ENCODE peak calls at places on chromosomes 3 and 15, in six cellular contexts. T, N, L, Z, M and G are unnamed samples.

GRCh38 chr3:100316656-100317069 is 17.9 kb upstream of the NIT2 start:
- DNase-seq in T (peak; percentile 68), N (peak; percentile 19), L (peak; percentile 64), Z (peak; percentile 75), M (no peak), G (peak; percentile 83)

GRCh38 chr3:100496711-100497261 is 4.4 kb downstream of the TMEM45A start:
- DNase-seq in N (peak; percentile 22), M (no peak), Z (no peak), T (peak; percentile 70), L (peak; percentile 75), G (peak; percentile 28)

GRCh38 chr15:100111103-100112060 is 230.4 kb downstream of the ADAMTS17 start:
- DNase-seq in Z (peak; percentile 48), T (peak; percentile 88), N (no peak), M (no peak), L (no peak), G (peak; percentile 81)

GRCh38 chr3:12158387-12159226 is at the start of gene TIMP4:
- DNase-seq in N (no peak), T (peak; percentile 28), Z (peak; percentile 24), L (no peak), M (no peak), G (peak; percentile 66)

GRCh38 chr15:51318382-51319150 is 19.8 kb downstream of the CYP19A1 start:
- DNase-seq in T (no peak), L (no peak), Z (no peak), M (no peak), N (no peak), G (peak; percentile 27)

GRCh38 chr3:130974201-130974600 is 52.4 kb downstream of the ASTE1 start:
- DNase-seq in L (no peak), M (no peak), Z (no peak), N (no peak), T (no peak), G (no peak)

GRCh38 chr3:107370902-107371301 is 6.3 kb upstream of the CCDC54 start:
- DNase-seq in Z (no peak), M (no peak), L (no peak), N (no peak), T (no peak), G (no peak)

GRCh38 chr15:38563723-38564519 is 693 bp downstream of the RASGRP1 start:
- DNase-seq in N (peak; percentile 89), Z (peak; percentile 18), T (peak; percentile 35), M (peak; percentile 56), L (peak; percentile 70), G (peak; percentile 30)

GRCh38 chr15:85417276-85417675 is 36.9 kb downstream of the AKAP13 start:
- DNase-seq in Z (no peak), T (no peak), N (no peak), M (no peak), L (no peak), G (no peak)

GRCh38 chr15:81224232-81224631 is 27.6 kb downstream of the IL16 start:
- DNase-seq in N (no peak), L (no peak), T (no peak), Z (no peak), M (no peak), G (no peak)

GRCh38 chr3:138845071-138845685 is 10.4 kb upstream of the PIK3CB start:
- DNase-seq in L (no peak), T (no peak), N (no peak), M (no peak), Z (no peak), G (no peak)

GRCh38 chr3:178099885-178100284 is 436.4 kb upstream of the KCNMB2 start:
- DNase-seq in N (no peak), L (no peak), T (no peak), M (no peak), Z (no peak), G (no peak)

GRCh38 chr3:166837535-166837934 is 542.6 kb downstream of the ZBBX start:
- DNase-seq in M (no peak), L (peak; percentile 67), N (no peak), T (no peak), Z (no peak), G (no peak)

GRCh38 chr3:14876942-14877341 is 58.2 kb downstream of the FGD5 start:
- DNase-seq in N (no peak), M (peak; percentile 84), T (no peak), L (no peak), Z (no peak), G (no peak)

GRCh38 chr3:9185046-9185445 is 64.4 kb downstream of the SRGAP3 start:
- DNase-seq in M (no peak), Z (no peak), N (no peak), T (no peak), L (no peak), G (no peak)

GRCh38 chr3:34072297-34072696 is 273.9 kb downstream of the PDCD6IP start:
- DNase-seq in N (no peak), M (no peak), Z (no peak), L (no peak), T (no peak), G (no peak)

GRCh38 chr15:86857701-86858100 is 778.0 kb downstream of the AGBL1 start:
- DNase-seq in Z (no peak), M (no peak), L (no peak), T (no peak), N (no peak), G (no peak)

GRCh38 chr3:49906004-49906860 is 2.6 kb upstream of the MST1R start:
- DNase-seq in L (no peak), Z (peak; percentile 27), T (peak; percentile 46), N (peak; percentile 55), M (peak; percentile 40), G (peak; percentile 43)

GRCh38 chr3:105466495-105467080 is 99.9 kb downstream of the ALCAM start:
- DNase-seq in N (no peak), M (no peak), Z (no peak), T (no peak), L (no peak), G (peak; percentile 15)

GRCh38 chr15:28918141-28918983 is 32.6 kb downstream of the APBA2 start:
- DNase-seq in T (no peak), N (no peak), L (no peak), M (no peak), Z (no peak), G (peak; percentile 26)

GRCh38 chr15:79942656-79943481 is 28.1 kb downstream of the BCL2A1 start:
- DNase-seq in Z (no peak), N (no peak), L (no peak), T (peak; percentile 76), M (no peak), G (peak; percentile 40)

GRCh38 chr3:58537412-58538301 is 667 bp upstream of the ACOX2 start:
- DNase-seq in L (no peak), T (no peak), M (peak; percentile 23), Z (no peak), N (no peak), G (peak; percentile 47)

GRCh38 chr15:33098082-33099058 is 96.1 kb downstream of the FMN1 start:
- DNase-seq in Z (no peak), N (no peak), T (peak; percentile 91), L (no peak), M (no peak), G (peak; percentile 40)

GRCh38 chr3:77342688-77343087 is 302.8 kb downstream of the ROBO2 start:
- DNase-seq in N (no peak), Z (no peak), M (no peak), T (no peak), L (no peak), G (no peak)

GRCh38 chr3:77345009-77345408 is 305.1 kb downstream of the ROBO2 start:
- DNase-seq in N (no peak), M (no peak), L (peak; percentile 4), T (no peak), Z (no peak), G (no peak)

GRCh38 chr3:77348244-77348855 is 308.5 kb downstream of the ROBO2 start:
- DNase-seq in T (peak; percentile 6), L (peak; percentile 37), N (no peak), M (no peak), Z (no peak), G (no peak)
- TF ChIP-seq CTCF in T (peak; percentile 22), L (peak; percentile 20), N (no peak), M (no peak), Z (no peak), G (no peak)

GRCh38 chr15:56927816-56928215 is 9.4 kb downstream of the TCF12 start:
- DNase-seq in T (no peak), M (no peak), Z (no peak), L (no peak), N (no peak), G (no peak)

GRCh38 chr15:56930663-56931313 is 12.3 kb downstream of the TCF12 start:
- DNase-seq in N (no peak), M (no peak), Z (no peak), T (peak; percentile 22), L (no peak), G (peak; percentile 25)

GRCh38 chr15:56929389-56929788 is 10.9 kb downstream of the TCF12 start:
- DNase-seq in N (no peak), Z (no peak), L (no peak), T (peak; percentile 81), M (no peak), G (peak; percentile 68)

GRCh38 chr15:56931674-56932507 is 13.4 kb downstream of the TCF12 start:
- DNase-seq in M (no peak), N (no peak), L (no peak), Z (no peak), T (no peak), G (no peak)

DNA sequence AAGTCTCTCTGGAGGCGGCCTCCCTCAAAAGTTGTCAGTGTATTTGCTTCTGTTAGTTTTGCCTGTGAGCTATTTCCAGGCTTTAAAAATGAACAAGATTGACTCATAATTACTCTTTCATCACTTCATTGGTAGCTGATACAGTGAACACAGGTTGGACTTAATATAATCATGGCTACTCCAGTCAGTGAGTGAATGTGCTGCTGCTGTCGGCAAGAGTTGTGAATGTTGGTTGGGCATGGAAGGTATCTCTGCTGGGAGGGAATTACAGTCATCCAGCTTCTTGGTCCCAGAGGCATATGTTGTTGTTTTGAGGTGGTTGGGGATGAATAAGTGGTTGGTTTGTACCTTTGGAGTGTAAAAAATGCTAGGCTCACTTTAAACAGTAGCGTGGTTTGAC is 11.5 kb downstream of the TCF12 start:
- DNase-seq in L (no peak), Z (no peak), N (no peak), M (no peak), T (no peak), G (no peak)
- H3K4me3 ChIP-seq in L (no peak overlapping the region), Z (no peak overlapping the region), N (no peak overlapping the region), M (no peak overlapping the region), T (no peak overlapping the region), G (no peak overlapping the region)

GRCh38 chr15:31391687-31392671 is 65.3 kb downstream of the KLF13 start:
- DNase-seq in M (peak; percentile 75), Z (peak; percentile 87), L (peak; percentile 64), T (peak; percentile 62), N (peak; percentile 76), G (peak; percentile 90)
- TF ChIP-seq CTCF in M (no peak), Z (no peak), L (no peak), T (peak; percentile 4), N (no peak), G (no peak)

DNA sequence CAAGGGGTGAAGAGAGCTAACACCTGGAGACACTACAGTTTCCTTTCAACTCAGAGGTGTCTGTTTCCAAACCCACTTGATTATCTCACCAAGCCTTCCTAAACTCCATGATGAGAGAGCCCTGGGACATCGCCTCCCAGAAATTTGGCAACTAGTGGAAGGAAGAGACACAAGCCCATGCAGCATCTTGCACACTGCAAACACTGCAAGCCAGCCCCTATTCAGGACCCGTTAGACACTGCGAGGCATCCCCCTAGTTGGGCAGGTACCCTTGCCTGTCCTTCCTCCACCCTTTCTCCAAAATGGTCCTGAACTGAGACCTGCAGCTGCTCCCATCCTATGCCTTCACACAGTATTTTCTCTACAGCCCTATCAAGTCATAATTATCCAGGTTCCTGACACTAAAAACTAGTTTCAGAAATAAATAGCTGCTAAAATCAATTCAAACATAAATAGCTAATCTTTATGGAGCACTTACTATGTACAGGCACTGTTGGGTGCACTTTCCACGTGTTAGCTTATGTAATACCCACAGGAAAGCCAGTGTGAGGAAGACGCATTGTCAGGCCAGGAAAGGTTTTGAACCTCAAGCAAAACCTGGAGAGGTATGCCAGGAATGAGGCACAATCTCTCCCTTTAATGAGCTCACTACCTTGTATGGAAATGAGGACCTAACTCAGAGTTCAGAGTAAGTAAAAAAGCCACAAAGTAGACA is 2.8 kb downstream of the MAGI1 start:
- DNase-seq in M (no peak), L (no peak), N (no peak), T (no peak), Z (no peak), G (no peak)
- H3K4me3 ChIP-seq in M (no peak overlapping the region), L (no peak overlapping the region), N (no peak overlapping the region), T (no peak overlapping the region), Z (no peak overlapping the region), G (no peak overlapping the region)